ENCODE peak calls at places on chromosomes 11 and 22, in eight cellular contexts. G is upper lobe of left lung, M is ovary, Q is A549, A is tibial artery, S is tibial nerve, Z is mesenchymal stem cell, E is heart left ventricle. F is an unnamed sample. For H3K4me1, the result is how much of the 10 kb centered on the place peaks cover.

GRCh38 chr11:71997594-71997993 is 1.1 kb upstream of the IL18BP start:
- DNase-seq in Q (no peak), M (no peak), S (no peak), G (no peak), Z (no peak), E (no peak), A (no peak), F (no peak)

GRCh38 chr11:69137148-69137844 is 18.4 kb upstream of the SMIM38 start:
- DNase-seq in G (no peak), M (no peak), S (no peak), A (no peak), Q (no peak), E (no peak), Z (no peak), F (no peak)

GRCh38 chr11:122671270-122671906 is 15.9 kb downstream of the UBASH3B start:
- DNase-seq in M (no peak), Z (peak), A (no peak), S (no peak), Q (no peak), G (no peak), E (peak), F (peak)

GRCh38 chr11:64564419-64564818 is 26.6 kb upstream of the SLC22A12 start:
- DNase-seq in E (no peak), Q (no peak), S (no peak), A (no peak), G (no peak), M (no peak), Z (no peak), F (no peak)

GRCh38 chr22:49756656-49757055 is 71.0 kb downstream of the BRD1 start:
- DNase-seq in Q (no peak), M (no peak), E (no peak), A (no peak), Z (no peak), S (no peak), G (peak), F (peak)

GRCh38 chr22:24450600-24450999 is 23.2 kb downstream of the ADORA2A start:
- DNase-seq in Q (no peak), Z (no peak), S (no peak), E (peak), A (no peak), G (no peak), M (no peak), F (peak)

GRCh38 chr22:23796461-23796860 is 9.7 kb downstream of the SMARCB1 start:
- DNase-seq in G (no peak), Q (no peak), E (no peak), M (no peak), A (no peak), Z (no peak), S (no peak), F (no peak)

GRCh38 chr11:119782673-119783072 is 53.7 kb upstream of the NECTIN1 start:
- DNase-seq in Z (no peak), G (no peak), A (no peak), Q (no peak), S (no peak), M (no peak), E (peak), F (no peak)

GRCh38 chr11:3837793-3838192 is 3.0 kb downstream of the RHOG start:
- DNase-seq in M (no peak), G (peak), Q (no peak), A (peak), E (peak), S (peak), Z (no peak), F (peak)
- H3K4me3 ChIP-seq in M (no peak), G (no peak), Q (no peak), A (no peak), E (no peak), S (no peak), Z (no peak), F (peak)

GRCh38 chr22:41589601-41590365 is at the start of gene PMM1:
- DNase-seq in E (peak), G (peak), Z (peak), A (peak), M (peak), Q (peak), S (peak), F (peak)
- H3K4me1 ChIP-seq in E (under half), G (under half), Z (under half), A (under half), M (under half), Q (under half), S (under half), F (under half)

GRCh38 chr11:67416416-67417335 is 1.2 kb downstream of the CARNS1 start:
- DNase-seq in Z (no peak), Q (no peak), S (peak), A (peak), G (peak), E (no peak), M (no peak), F (no peak)
- H3K4me3 ChIP-seq in Z (no peak), Q (no peak), S (no peak), A (no peak), G (no peak), E (no peak), M (no peak), F (peak)

DNA sequence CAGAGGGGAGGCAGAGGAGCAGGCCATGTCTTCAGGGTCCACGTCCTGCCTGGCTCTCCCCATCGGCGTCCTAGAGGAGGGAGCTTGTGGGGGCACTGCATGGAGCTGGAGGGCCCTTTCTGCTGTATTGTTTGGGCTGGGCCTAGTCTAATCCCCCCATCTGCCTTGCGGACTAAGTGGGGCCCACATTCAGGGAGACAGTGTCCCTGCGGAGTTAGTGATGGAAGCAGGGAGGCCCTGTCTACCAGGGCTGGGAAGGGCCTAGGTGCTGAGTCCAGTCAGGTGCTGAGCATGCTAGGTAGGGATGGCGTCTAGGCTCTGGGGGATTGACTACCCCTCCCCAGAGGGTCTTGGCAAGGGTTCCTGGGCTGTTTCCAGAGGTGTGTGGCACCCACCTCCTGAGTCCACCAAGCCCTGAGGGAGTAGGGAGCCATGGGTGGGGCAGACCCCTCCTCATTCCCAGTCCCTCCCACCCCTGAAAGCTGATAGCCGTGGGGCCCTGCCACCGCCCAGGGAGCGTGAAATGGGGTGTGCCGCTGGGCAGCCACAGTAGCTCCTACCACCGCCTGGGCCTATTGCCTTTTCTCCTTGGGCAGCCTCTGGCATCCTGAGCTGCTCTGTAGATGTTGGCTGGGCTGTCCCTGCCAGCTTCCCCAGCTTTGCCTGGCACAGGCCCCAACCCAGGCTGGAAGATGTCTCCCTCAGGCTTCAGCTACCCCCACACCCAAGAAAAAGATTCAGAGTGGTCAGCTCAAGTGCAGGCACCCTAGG is 1.9 kb upstream of the POLD4 start:
- DNase-seq in A (no peak), S (no peak), Q (peak), Z (no peak), G (no peak), E (no peak), M (peak), F (no peak)
- H3K4me1 ChIP-seq in A (half or more), S (half or more), Q (half or more), Z (half or more), G (half or more), E (under half), M (under half), F (half or more)

GRCh38 chr22:16609548-16610261 is 17.1 kb upstream of the CCT8L2 start:
- DNase-seq in G (no peak), Q (no peak), Z (no peak), E (no peak), A (no peak), M (no peak), S (no peak), F (no peak)
- H3K4me3 ChIP-seq in G (peak), Q (no peak), Z (peak), E (no peak), A (peak), M (peak), S (no peak), F (peak)

DNA sequence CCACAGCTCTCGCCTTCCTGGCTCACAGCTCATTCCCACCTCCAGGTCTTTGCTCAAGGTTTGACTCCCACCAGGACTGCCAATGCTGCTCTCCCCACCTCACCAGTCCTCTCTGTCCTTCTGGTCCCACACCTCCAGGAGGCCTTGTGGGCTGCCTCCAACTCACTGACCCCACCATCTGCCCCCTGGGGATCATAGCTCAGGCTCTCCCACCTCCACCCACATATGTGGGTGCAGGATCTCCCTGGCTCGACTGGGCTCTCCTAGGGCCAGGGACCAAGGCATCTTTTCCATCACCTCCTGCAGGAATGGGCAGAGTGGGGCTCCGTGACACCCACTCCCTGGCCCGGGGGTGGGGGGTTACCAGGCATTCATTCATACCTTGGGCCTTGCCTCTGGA is 13.8 kb upstream of the SSTR3 start:
- DNase-seq in Z (no peak), M (no peak), A (no peak), S (no peak), Q (no peak), G (no peak), E (no peak), F (no peak)
- H3K4me1 ChIP-seq in Z (under half), M (under half), A (under half), S (under half), Q (under half), G (under half), E (under half), F (under half)

DNA sequence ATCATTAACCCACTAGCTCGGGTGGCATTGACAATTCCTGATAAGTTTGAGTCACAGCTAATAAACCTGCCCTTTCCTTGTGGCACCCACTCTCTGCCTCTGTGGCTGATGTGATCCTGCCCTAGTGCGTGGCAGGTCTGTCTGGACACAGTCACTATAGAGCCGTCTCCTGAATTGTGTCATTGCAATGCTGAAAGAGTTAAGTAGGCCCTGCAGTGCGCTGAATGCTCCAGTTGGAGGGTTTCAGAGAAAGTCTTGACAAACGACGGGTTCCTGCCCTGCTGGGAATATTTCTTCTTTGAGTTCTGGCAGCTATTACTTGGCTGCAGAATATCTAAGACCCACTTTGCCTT is 19.5 kb upstream of the C11orf96 start:
- DNase-seq in M (no peak), S (no peak), Q (no peak), G (no peak), E (no peak), A (no peak), Z (no peak), F (no peak)
- H3K4me3 ChIP-seq in M (no peak), S (no peak), Q (no peak), G (no peak), E (no peak), A (peak), Z (no peak), F (no peak)

DNA sequence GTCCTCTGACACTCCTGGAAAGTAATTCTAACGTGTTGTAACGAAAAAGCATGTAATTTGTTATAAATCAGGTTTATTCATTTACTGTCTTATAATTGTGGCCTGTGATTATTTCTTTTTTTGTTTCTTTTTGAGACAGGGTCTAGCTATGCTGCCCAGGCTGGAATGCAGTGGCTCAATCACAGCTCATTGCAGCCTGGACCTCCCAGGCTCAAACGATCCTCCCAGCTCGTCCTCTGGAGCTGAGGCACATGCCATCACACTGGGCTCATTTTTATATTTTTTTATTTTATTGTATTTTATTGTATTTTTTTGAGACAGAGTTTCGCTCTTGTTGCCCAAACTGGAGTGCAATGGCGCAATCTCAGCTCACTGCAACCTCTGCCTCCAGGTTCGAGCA is 15.9 kb downstream of the DENND5A start:
- DNase-seq in M (no peak), E (no peak), Q (no peak), S (no peak), A (no peak), G (no peak), Z (no peak), F (no peak)
- H3K4me1 ChIP-seq in M (under half), E (under half), Q (under half), S (under half), A (under half), G (under half), Z (under half), F (half or more)

F was measured in left ventricle myocardium inferior.